ENCODE peak calls at places on chromosome 2, in seven cellular contexts. T, J, Q, Y, N, C and V are unnamed samples.

GRCh38 chr2:23939054-23939436 is 1.2 kb upstream of the UBXN2A start:
- DNase-seq in T (peak), Y (no peak), N (no peak), C (no peak), J (no peak), Q (peak), V (no peak)

GRCh38 chr2:175855794-175856453 is 146.1 kb downstream of the LNPK start:
- DNase-seq in N (peak), T (peak), C (peak), Q (peak), Y (no peak), J (no peak), V (no peak)

GRCh38 chr2:60710707-60711106 is 45.4 kb upstream of the PAPOLG start:
- DNase-seq in Y (no peak), N (no peak), Q (no peak), C (peak), J (no peak), T (peak), V (no peak)

GRCh38 chr2:11710632-11711381 is 35.6 kb upstream of the LPIN1 start:
- DNase-seq in Y (no peak), N (no peak), T (no peak), C (no peak), Q (no peak), J (no peak), V (no peak)

GRCh38 chr2:218002792-218003191 is at the start of gene TNS1:
- DNase-seq in N (no peak), T (peak), Q (no peak), J (no peak), C (no peak), Y (no peak), V (no peak)

GRCh38 chr2:16900405-16901025 is 234.9 kb upstream of the CYRIA start:
- DNase-seq in J (peak), C (peak), Y (peak), N (peak), T (no peak), Q (no peak), V (peak)

GRCh38 chr2:170651603-170652002 is 63.5 kb upstream of the SP5 start:
- DNase-seq in T (no peak), Q (no peak), C (no peak), J (no peak), Y (no peak), N (peak), V (no peak)

GRCh38 chr2:621303-622099 is 55.7 kb downstream of the TMEM18 start:
- DNase-seq in T (no peak), Y (peak), N (no peak), Q (no peak), C (no peak), J (no peak), V (peak)

GRCh38 chr2:201797175-201797840 is 9.0 kb upstream of the CDK15 start:
- DNase-seq in T (peak), N (no peak), Y (no peak), Q (peak), J (no peak), C (peak), V (no peak)

GRCh38 chr2:159713691-159714585 is 1.6 kb downstream of the MARCHF7 start:
- DNase-seq in N (peak), C (peak), Y (no peak), J (no peak), Q (peak), T (peak), V (no peak)

GRCh38 chr2:134141598-134142340 is 112.1 kb upstream of the MGAT5 start:
- DNase-seq in Y (no peak), N (peak), C (peak), J (no peak), Q (no peak), T (no peak), V (peak)

GRCh38 chr2:237194081-237194480 is 108.4 kb downstream of the COPS8 start:
- DNase-seq in J (no peak), N (no peak), T (no peak), Q (no peak), Y (no peak), C (no peak), V (no peak)

GRCh38 chr2:24231461-24231881 is 56.6 kb downstream of the FAM228A start:
- DNase-seq in Y (no peak), Q (no peak), N (no peak), C (peak), J (no peak), T (peak), V (no peak)

GRCh38 chr2:118489712-118490255 is 357.7 kb downstream of the EN1 start:
- DNase-seq in Y (no peak), Q (no peak), N (peak), T (no peak), C (no peak), J (no peak), V (peak)

GRCh38 chr2:170685591-170685990 is 29.5 kb upstream of the SP5 start:
- DNase-seq in N (peak), Q (no peak), J (no peak), C (no peak), T (no peak), Y (no peak), V (peak)

GRCh38 chr2:200625958-200626363 is 40.1 kb downstream of the AOX1 start:
- DNase-seq in J (no peak), Y (no peak), Q (peak), N (no peak), T (peak), C (no peak), V (no peak)

GRCh38 chr2:44170337-44170736 is 1.7 kb downstream of the PPM1B start:
- DNase-seq in C (peak), N (no peak), T (peak), J (no peak), Y (no peak), Q (peak), V (no peak)

GRCh38 chr2:101038455-101039255 is 36.6 kb downstream of the RPL31 start:
- DNase-seq in Y (peak), C (peak), Q (peak), T (no peak), N (peak), J (no peak), V (peak)

GRCh38 chr2:102050854-102051391 is 59.2 kb downstream of the IL1R2 start:
- DNase-seq in Q (peak), C (no peak), T (peak), J (no peak), Y (no peak), N (no peak), V (no peak)

GRCh38 chr2:182187130-182187529 is 201.5 kb downstream of the PPP1R1C start:
- DNase-seq in Y (no peak), T (no peak), J (no peak), N (no peak), C (no peak), Q (peak), V (no peak)

GRCh38 chr2:218407717-218408116 is 8.0 kb downstream of the CTDSP1 start:
- DNase-seq in Y (no peak), N (no peak), C (no peak), Q (no peak), J (no peak), T (no peak), V (peak)

GRCh38 chr2:216838146-216838545 is 21.7 kb downstream of the TNP1 start:
- DNase-seq in Y (no peak), N (no peak), Q (no peak), T (peak), J (no peak), C (no peak), V (no peak)

GRCh38 chr2:198106621-198107020 is 302.2 kb downstream of the PLCL1 start:
- DNase-seq in T (no peak), N (no peak), J (no peak), Y (no peak), C (peak), Q (no peak), V (no peak)

GRCh38 chr2:188032306-188032705 is 259.4 kb upstream of the GULP1 start:
- DNase-seq in C (no peak), J (no peak), N (peak), Y (no peak), T (no peak), Q (no peak), V (peak)

DNA sequence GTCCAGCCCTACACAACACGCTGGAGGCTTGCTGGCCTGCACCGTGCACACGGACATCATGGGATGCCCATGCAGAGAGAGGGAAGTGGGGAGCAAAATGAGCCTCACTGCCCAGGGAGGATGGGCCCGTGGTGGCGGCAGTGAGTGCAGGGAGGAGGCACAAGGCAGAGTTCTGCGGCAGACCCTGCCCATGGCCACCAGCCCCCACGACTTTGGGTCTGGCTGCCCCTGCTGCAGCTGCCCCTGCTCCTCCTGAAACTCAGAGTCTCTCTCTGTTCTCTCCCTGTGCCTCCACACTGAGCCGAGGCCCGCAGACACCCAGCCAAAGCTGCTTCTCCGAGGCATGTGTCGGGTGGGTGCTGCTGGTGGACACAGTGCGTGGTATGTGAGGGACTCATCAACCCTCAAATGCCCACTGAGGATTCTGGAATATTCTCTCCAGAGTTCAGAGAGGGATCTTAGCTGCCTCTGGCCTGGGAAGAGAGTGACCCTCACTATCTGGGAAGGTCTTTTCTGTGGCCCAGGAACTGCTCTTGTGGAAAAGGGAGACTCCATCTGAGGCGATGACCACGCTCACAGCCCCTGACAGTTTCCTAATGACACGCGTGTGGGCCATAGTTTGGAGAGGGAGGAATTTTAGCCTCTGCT is 45.1 kb upstream of the HPCAL1 start:
- DNase-seq in C (no peak), N (no peak), Q (no peak), J (no peak), T (no peak), Y (no peak), V (no peak)
- H2BK5ac ChIP-seq in C (no peak), N (no peak), Q (no peak), J (no peak), T (no peak), Y (no peak), V (no peak)

GRCh38 chr2:46847726-46848421 is 67.7 kb downstream of the MCFD2 start:
- DNase-seq in C (peak), J (no peak), T (peak), N (no peak), Q (peak), Y (no peak), V (no peak)
- H2BK5ac ChIP-seq in C (no peak), J (no peak), T (peak), N (no peak), Q (no peak), Y (no peak), V (no peak)

DNA sequence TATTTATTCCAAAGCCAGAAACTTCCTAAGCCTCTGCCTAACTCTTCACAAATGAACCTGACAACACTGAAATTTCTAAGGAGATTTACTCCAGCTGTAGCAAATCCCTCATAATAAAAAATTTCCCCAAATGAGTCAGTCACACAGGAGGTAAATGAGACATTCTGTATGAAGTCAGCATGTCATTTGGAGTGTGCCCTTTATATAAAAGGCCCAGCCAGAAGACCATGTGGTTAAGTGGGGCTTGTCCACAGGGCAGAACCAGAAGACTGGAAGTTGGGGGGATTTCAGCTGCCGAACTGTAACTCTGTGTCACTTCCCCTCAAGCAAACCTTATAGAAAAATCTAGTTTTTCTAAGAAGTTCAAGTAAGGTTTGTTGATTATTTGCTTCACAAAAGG is 30.2 kb downstream of the NRP2 start:
- DNase-seq in T (peak), J (no peak), N (no peak), Q (peak), C (peak), Y (no peak), V (no peak)
- H2BK5ac ChIP-seq in T (peak), J (no peak), N (no peak), Q (peak), C (no peak), Y (no peak), V (no peak)

GRCh38 chr2:241180495-241180894 is 8.0 kb upstream of the ANO7 start:
- DNase-seq in N (peak), Y (peak), C (peak), Q (no peak), J (no peak), T (no peak), V (peak)
- H2BK5ac ChIP-seq in N (no peak), Y (no peak), C (no peak), Q (no peak), J (no peak), T (no peak), V (no peak)

GRCh38 chr2:2570360-2570759 is 239.3 kb upstream of the MYT1L start:
- DNase-seq in T (no peak), C (no peak), N (no peak), J (no peak), Q (no peak), Y (peak), V (no peak)
- H2BK5ac ChIP-seq in T (no peak), C (no peak), N (no peak), J (no peak), Q (no peak), Y (no peak), V (no peak)

DNA sequence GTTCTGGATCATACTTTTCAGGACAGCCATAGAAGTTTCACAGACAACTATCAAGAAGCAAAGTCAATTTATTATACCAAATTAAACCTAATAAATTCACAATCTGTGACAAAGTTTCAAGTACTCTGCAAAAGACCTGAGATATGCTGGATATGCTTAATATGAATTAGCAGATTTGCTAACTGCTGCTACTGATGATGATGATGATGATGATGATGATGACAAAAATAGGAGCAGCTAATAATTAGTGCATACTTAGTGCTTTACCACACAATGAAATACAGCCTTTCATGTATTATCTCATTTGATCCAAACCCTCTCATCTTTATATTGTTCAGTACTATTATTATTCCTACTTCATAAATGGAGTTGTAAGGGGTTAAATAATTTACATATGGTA is 215.7 kb upstream of the CYP26B1 start:
- DNase-seq in C (no peak), Q (no peak), J (no peak), Y (no peak), N (no peak), T (no peak), V (no peak)
- H2BK5ac ChIP-seq in C (no peak), Q (no peak), J (no peak), Y (no peak), N (no peak), T (no peak), V (no peak)

DNA sequence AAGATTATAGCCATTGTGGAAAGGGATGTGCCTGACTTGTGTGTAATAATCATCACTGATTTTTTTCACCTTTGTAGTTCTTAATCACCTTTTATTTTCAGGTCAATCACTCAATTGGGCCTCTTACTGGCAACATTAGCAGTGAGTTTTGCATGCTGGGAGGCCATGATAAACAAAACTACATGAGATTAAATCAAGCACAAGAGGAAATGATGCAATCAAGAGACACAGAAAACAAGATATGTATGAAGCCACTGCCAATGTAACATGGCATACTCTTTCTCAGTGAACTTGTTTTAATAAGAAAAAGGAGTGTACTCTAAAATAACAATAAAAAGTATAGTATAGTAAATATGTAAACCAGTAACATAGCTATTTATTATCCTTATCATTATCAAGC is 69.9 kb upstream of the FSIP2 start:
- DNase-seq in Y (no peak), Q (peak), C (no peak), T (no peak), J (no peak), N (peak), V (no peak)
- H2BK5ac ChIP-seq in Y (no peak), Q (no peak), C (no peak), T (no peak), J (no peak), N (no peak), V (no peak)

DNA sequence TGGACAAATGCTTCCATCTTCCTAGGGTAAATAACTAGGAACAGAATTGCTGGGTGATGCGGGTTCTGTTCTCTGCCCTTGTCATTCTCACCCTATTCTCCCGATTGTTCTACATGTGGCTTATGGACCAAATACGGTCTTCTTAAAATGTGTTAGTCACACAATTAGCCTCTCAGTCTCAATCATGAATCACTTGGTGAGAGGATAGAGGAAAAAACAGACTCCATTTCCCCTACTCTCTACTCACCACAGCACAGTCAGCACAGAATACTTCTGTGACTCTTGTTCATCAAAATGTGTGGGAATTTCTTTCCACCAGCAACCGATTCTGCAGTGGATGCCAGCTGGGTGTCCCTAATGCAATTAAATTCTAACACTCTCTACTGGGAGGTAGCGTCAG is 125.2 kb downstream of the SH3BP4 start:
- DNase-seq in N (no peak), Q (no peak), Y (no peak), J (no peak), C (no peak), T (no peak), V (no peak)
- H2BK5ac ChIP-seq in N (no peak), Q (no peak), Y (no peak), J (no peak), C (no peak), T (no peak), V (no peak)

DNA sequence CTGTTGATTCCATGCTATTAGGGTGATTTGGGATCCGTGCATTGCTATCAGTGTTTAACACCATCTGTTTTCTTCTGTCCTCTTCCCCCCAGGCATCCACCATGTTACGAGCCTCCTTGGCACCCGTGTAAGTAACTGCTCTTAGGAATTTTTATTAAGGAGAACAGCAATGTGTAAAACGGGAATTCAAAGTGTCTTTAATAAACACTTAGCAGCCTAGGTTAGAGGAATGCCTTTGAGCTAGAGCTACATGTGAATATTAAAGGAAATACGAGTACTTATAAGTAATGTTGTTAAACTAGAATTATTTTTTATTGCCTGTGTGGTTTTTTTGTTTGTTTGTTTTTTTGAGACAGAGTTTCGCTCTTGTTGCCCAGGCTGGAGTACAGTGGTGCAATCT is 58.1 kb downstream of the ARMC9 start:
- DNase-seq in J (no peak), Q (no peak), T (no peak), Y (no peak), N (no peak), C (no peak), V (no peak)
- H2BK5ac ChIP-seq in J (no peak), Q (no peak), T (no peak), Y (no peak), N (no peak), C (no peak), V (no peak)